ENCODE peak calls at places on chromosomes 4 and X, in four cellular contexts. X is GM12878, I is A549, K is transverse colon. O is an unnamed sample. For H3K4me1, the result is how much of the 10 kb centered on the place peaks cover.

GRCh38 chr4:168098257-168098717 is 6.0 kb downstream of the ANXA10 start:
- DNase-seq in X (no peak), I (peak), K (no peak), O (no peak)

GRCh38 chr4:1330761-1331590 is 16.0 kb upstream of the UVSSA start:
- DNase-seq in X (no peak), I (no peak), K (no peak), O (no peak)

GRCh38 chrX:115592997-115593734 is 32.2 kb downstream of the PLS3 start:
- DNase-seq in X (no peak), I (no peak), K (no peak), O (no peak)

GRCh38 chrX:118418811-118419251 is 72.9 kb downstream of the WDR44 start:
- DNase-seq in X (no peak), I (peak), K (peak), O (no peak)

GRCh38 chrX:13747836-13748235 is 13.3 kb downstream of the OFD1 start:
- DNase-seq in X (no peak), I (peak), K (peak), O (no peak)

GRCh38 chrX:138073626-138074025 is 507.7 kb downstream of the ZIC3 start:
- DNase-seq in X (no peak), I (no peak), K (no peak), O (no peak)

GRCh38 chrX:44162964-44163475 is 180.5 kb downstream of the EFHC2 start:
- DNase-seq in X (no peak), I (no peak), K (no peak), O (no peak)

GRCh38 chr4:127143460-127144190 is 489.1 kb upstream of the INTU start:
- DNase-seq in X (no peak), I (no peak), K (no peak), O (no peak)

GRCh38 chr4:174198396-174199179 is 84.9 kb downstream of the FBXO8 start:
- DNase-seq in X (no peak), I (peak), K (no peak), O (peak)

GRCh38 chr4:17866790-17867189 is 56.0 kb downstream of the NCAPG start:
- DNase-seq in X (no peak), I (no peak), K (no peak), O (no peak)

GRCh38 chr4:106095408-106095807 is 200.1 kb downstream of the NPNT start:
- DNase-seq in X (no peak), I (no peak), K (no peak), O (no peak)

GRCh38 chr4:76106442-76106841 is 31.9 kb downstream of the ART3 start:
- DNase-seq in X (no peak), I (no peak), K (no peak), O (no peak)

GRCh38 chr4:169668069-169668721 is 47.8 kb downstream of the CLCN3 start:
- DNase-seq in X (no peak), I (no peak), K (peak), O (no peak)

GRCh38 chr4:5054532-5054931 is 3.3 kb downstream of the STK32B start:
- DNase-seq in X (no peak), I (peak), K (no peak), O (no peak)

GRCh38 chr4:176065365-176066249 is at the start of gene WDR17:
- DNase-seq in X (peak), I (peak), K (peak), O (peak)

GRCh38 chrX:83319023-83319422 is 189.1 kb upstream of the POU3F4 start:
- DNase-seq in X (no peak), I (no peak), K (no peak), O (no peak)

GRCh38 chr4:112245383-112245782 is 13.8 kb downstream of the AP1AR start:
- DNase-seq in X (no peak), I (no peak), K (no peak), O (no peak)

DNA sequence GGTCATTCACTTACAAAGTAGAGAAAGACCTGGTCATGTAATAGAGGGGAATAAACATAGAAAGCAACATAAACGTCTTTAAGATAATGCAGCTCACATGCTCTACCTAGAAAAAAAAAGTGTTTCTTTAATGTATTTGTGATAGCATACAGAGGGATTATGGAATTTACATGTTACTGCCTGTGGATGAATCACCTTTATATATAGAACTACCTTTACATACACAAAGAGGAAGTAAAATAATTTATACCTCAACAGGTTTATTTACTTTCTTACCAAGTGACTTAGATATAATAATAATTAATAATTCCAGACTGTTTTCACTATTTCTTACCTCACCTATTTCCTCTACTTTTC is 81.5 kb downstream of the PPP3CA start:
- DNase-seq in X (no peak), I (no peak), K (no peak), O (no peak)
- H3K27ac ChIP-seq in X (no peak), I (no peak), K (no peak), O (no peak)

DNA sequence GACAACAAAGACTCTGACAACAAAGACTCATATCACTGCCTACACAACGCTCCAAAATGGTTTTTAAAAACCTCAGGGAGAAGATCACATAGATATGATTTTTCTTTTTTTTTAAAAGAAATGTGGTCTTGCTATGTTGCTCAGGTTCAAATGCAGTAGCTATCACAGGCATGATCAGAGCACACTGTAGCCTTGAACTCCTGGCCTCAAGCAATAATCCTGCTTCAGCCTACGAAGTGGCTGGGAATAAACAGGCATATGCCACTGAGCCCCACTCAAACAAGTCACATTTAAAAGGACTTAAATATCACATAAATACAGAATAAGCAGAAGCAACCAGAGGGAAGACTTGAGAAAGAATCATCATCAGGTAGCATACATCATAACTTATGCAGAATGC is 14.7 kb downstream of the DHX15 start:
- DNase-seq in X (no peak), I (no peak), K (no peak), O (no peak)
- TF ChIP-seq EP300 in X (no peak), I (no peak), K (no peak), O (no peak)

DNA sequence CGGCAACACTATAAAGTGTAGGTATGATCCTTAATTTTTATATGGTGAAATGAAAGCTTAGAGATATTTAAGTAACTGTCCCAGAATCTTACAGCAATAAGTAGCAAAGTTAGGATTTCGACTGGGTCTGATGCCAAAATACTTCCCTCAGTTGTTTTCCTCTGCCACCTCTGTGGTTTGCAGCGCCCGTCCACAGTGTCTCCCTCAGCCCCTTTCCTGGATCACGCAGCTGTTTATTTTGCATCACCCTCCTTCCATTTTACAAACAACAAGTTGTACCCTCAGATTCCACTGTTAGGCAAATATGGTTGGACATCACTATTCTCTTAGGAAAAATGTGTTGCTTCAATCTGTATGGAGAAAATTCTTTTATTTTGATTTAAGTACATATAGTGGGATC is 56.1 kb downstream of the RAPGEF2 start:
- DNase-seq in X (no peak), I (no peak), K (no peak), O (no peak)
- H3K4me1 ChIP-seq in X (under half), I (under half), K (under half), O (under half)

GRCh38 chr4:70844180-70844579 is 4.5 kb upstream of the GRSF1 start:
- DNase-seq in X (peak), I (no peak), K (no peak), O (no peak)

GRCh38 chr4:70838972-70839536 is 636 bp downstream of the GRSF1 start:
- DNase-seq in X (no peak), I (peak), K (peak), O (peak)

GRCh38 chr4:70839537-70840093 is at the start of gene GRSF1:
- DNase-seq in X (peak), I (peak), K (peak), O (peak)

GRCh38 chr4:70841951-70842350 is 2.3 kb upstream of the GRSF1 start:
- DNase-seq in X (no peak), I (no peak), K (no peak), O (no peak)

DNA sequence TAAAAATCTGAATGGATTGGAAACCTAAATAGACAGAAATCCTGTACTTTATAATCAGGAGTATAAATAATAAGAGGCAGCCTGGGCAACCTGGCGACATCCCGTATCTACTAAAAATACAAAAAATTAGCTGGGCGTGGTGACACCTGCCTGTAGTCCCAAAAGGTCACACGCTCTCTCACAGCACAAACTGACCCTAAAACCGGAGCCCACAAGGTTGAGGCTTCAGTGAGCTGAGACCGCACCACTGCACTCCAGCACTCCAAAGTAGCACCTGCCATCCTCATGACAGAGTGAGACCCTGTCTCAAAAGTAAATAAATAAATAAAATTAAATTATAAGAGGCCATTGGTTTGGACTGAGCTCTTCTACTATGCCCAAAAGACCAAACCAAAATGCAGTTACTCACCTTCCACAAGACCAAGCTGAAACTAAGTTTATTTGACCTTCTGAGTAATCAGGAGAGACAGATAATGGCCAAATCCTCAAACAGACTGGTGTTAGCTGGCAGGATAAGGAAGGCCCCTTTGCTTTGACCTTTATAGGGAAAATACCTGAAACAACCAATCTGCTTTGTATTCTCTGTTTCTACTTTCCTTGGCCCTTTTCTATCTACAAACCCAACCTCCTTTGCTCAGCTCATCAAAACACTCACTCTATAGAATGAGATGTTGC is 3.2 kb upstream of the GRSF1 start:
- DNase-seq in X (no peak), I (no peak), K (no peak), O (no peak)
- H3K27ac ChIP-seq in X (peak), I (no peak), K (no peak), O (no peak)

DNA sequence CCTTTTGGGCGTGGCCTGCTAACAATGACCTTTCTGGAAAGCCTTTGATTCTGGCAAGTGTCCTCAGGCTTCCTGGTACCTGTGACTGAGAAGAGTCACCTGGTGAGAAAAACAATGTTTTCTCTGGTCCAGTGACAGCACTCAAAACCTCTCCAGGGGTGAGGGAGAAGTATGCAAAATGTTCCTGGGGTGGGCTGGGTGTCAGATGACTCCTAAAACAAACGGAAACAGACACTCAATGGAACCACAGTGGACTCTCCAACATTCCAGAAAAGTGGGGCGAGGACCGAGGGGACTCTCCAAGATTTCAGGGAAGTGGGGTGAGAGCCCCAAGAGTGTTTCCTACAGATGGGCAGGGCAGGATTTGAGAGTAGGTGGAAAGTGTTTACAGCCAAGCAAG is 69.5 kb downstream of the ANAPC4 start:
- DNase-seq in X (no peak), I (no peak), K (no peak), O (no peak)
- TF ChIP-seq EP300 in X (no peak), I (no peak), K (no peak), O (no peak)

DNA sequence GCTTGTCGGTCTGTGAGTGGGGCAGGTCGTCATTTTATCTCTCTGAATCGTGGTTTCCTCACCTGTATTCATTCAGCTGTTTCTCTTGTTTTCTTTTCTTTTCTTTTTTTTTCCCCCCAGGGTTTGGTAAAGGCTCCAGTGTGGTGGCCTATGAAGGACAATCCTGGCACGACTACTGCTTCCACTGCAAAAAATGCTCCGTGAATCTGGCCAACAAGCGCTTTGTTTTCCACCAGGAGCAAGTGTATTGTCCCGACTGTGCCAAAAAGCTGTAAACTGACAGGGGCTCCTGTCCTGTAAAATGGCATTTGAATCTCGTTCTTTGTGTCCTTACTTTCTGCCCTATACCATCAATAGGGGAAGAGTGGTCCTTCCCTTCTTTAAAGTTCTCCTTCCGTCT is 41.4 kb downstream of the MAP7D3 start:
- DNase-seq in X (no peak), I (no peak), K (no peak), O (no peak)
- H3K4me1 ChIP-seq in X (under half), I (under half), K (under half), O (under half)

DNA sequence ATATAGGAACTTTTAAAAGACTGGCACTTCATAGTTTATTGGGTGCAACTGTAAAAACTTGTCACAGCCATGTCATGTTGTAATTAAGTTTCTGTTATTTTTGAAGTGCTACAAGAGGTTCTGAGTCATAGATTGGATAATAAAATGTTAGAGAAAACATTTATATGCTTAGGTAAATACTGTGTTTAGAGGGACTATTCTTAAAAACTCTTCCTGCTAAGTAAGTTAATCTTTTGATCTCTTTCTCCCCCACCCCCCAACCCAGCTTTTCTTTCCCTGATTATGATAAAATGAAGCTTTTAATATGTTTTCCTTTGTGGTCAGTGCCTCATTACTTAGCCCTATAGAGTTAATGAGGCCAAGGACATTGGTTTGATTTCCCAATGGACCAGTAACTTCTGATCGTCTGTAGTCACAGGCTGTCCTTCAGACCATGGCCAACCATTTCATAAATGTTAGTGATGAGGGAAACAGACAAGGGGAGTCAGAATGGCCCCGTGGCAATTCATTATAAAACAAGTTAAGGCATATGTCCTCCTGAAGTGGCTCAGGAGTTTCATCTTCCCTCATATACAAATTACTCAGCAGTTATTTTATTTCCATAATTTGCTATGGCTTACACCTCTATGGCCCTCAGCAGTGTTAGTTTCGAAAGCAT is 3.9 kb upstream of the PDLIM5 start:
- DNase-seq in X (no peak), I (no peak), K (no peak), O (no peak)
- H3K27ac ChIP-seq in X (no peak), I (no peak), K (no peak), O (no peak)

GRCh38 chr4:48315728-48316630 is 25.4 kb upstream of the SLAIN2 start:
- DNase-seq in X (no peak), I (peak), K (no peak), O (no peak)
- TF ChIP-seq EP300 in X (no peak), I (no peak), K (no peak), O (no peak)

DNA sequence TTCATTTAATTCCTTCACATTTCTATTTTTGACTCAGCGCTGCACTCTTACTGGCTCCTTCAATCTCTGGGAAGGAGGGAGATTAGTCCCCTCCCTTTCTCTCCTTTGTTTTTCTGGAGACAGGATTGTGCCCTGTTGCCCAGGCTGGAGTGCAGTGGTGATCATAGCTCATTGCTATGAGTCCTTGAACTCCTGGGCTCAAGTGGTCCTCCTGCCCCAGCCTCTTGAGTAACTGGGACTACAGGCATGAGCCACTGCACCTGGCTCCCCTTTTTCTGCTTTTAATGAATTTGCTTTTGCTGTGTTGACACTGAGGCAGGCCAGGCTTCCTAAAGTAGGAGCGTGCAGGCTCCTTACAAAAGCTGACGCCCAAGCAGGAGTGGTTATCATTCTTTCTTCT is 10.5 kb downstream of the TBC1D14 start:
- DNase-seq in X (no peak), I (no peak), K (no peak), O (no peak)
- H3K4me1 ChIP-seq in X (under half), I (under half), K (under half), O (under half)